ENCODE peak calls at places on chromosomes 12 and 14, in eight cellular contexts. One of them, this sample, is unnamed.

GRCh38 chr12:107847430-107847829 is 72.9 kb downstream of the ASCL4 start:
- DNase-seq in effector memory CD4-positive, alpha-beta T cell: no peak
- DNase-seq in BE2C: no peak
- DNase-seq in mesenchymal stem cell: no peak
- DNase-seq in SJCRH30: no peak
- DNase-seq in Caco-2: no peak
- DNase-seq in GM23248: peak; percentile 15
- DNase-seq in left ventricle myocardium inferior: no peak
- DNase-seq in this sample: no peak

GRCh38 chr14:91722386-91722785 is 9.5 kb downstream of the CATSPERB start:
- DNase-seq in effector memory CD4-positive, alpha-beta T cell: no peak
- DNase-seq in GM23248: peak; percentile 58
- DNase-seq in BE2C: no peak
- DNase-seq in Caco-2: no peak
- DNase-seq in SJCRH30: no peak
- DNase-seq in left ventricle myocardium inferior: no peak
- DNase-seq in mesenchymal stem cell: no peak
- DNase-seq in this sample: no peak

GRCh38 chr12:110508071-110508586 is 6.0 kb downstream of the RAD9B start:
- DNase-seq in mesenchymal stem cell: no peak
- DNase-seq in Caco-2: no peak
- DNase-seq in SJCRH30: no peak
- DNase-seq in BE2C: no peak
- DNase-seq in left ventricle myocardium inferior: no peak
- DNase-seq in effector memory CD4-positive, alpha-beta T cell: no peak
- DNase-seq in GM23248: no peak
- DNase-seq in this sample: no peak

GRCh38 chr14:62209287-62209899 is 447.2 kb downstream of the SNAPC1 start:
- DNase-seq in mesenchymal stem cell: peak; percentile 75
- DNase-seq in GM23248: peak; percentile 75
- DNase-seq in left ventricle myocardium inferior: no peak
- DNase-seq in SJCRH30: no peak
- DNase-seq in Caco-2: no peak
- DNase-seq in BE2C: no peak
- DNase-seq in effector memory CD4-positive, alpha-beta T cell: no peak
- DNase-seq in this sample: no peak

GRCh38 chr12:57521475-57522018 is 1.1 kb upstream of the MBD6 start:
- DNase-seq in Caco-2: peak; percentile 66
- DNase-seq in BE2C: peak; percentile 73
- DNase-seq in GM23248: peak; percentile 56
- DNase-seq in mesenchymal stem cell: peak; percentile 80
- DNase-seq in SJCRH30: peak; percentile 99
- DNase-seq in effector memory CD4-positive, alpha-beta T cell: no peak
- DNase-seq in left ventricle myocardium inferior: peak; percentile 38
- DNase-seq in this sample: peak; percentile 96

GRCh38 chr14:95189400-95190162 is 32.3 kb upstream of the DICER1 start:
- DNase-seq in SJCRH30: peak; percentile 68
- DNase-seq in left ventricle myocardium inferior: no peak
- DNase-seq in Caco-2: no peak
- DNase-seq in GM23248: no peak
- DNase-seq in mesenchymal stem cell: no peak
- DNase-seq in BE2C: no peak
- DNase-seq in effector memory CD4-positive, alpha-beta T cell: no peak
- DNase-seq in this sample: no peak

GRCh38 chr12:124861898-124862676 is 1.6 kb downstream of the SCARB1 start:
- DNase-seq in left ventricle myocardium inferior: no peak
- DNase-seq in effector memory CD4-positive, alpha-beta T cell: no peak
- DNase-seq in GM23248: no peak
- DNase-seq in Caco-2: no peak
- DNase-seq in BE2C: no peak
- DNase-seq in SJCRH30: no peak
- DNase-seq in mesenchymal stem cell: no peak
- DNase-seq in this sample: no peak

GRCh38 chr12:128266559-128267245 is at the start of gene TMEM132C:
- DNase-seq in GM23248: no peak
- DNase-seq in Caco-2: no peak
- DNase-seq in mesenchymal stem cell: no peak
- DNase-seq in left ventricle myocardium inferior: no peak
- DNase-seq in effector memory CD4-positive, alpha-beta T cell: no peak
- DNase-seq in SJCRH30: no peak
- DNase-seq in BE2C: no peak
- DNase-seq in this sample: peak; percentile 72

GRCh38 chr14:92641306-92641705 is 107.1 kb downstream of the LGMN start:
- DNase-seq in mesenchymal stem cell: no peak
- DNase-seq in effector memory CD4-positive, alpha-beta T cell: no peak
- DNase-seq in SJCRH30: no peak
- DNase-seq in BE2C: no peak
- DNase-seq in left ventricle myocardium inferior: no peak
- DNase-seq in GM23248: no peak
- DNase-seq in Caco-2: no peak
- DNase-seq in this sample: no peak

GRCh38 chr12:87687362-87687761 is 341.8 kb downstream of the C12orf50 start:
- DNase-seq in Caco-2: no peak
- DNase-seq in effector memory CD4-positive, alpha-beta T cell: no peak
- DNase-seq in left ventricle myocardium inferior: no peak
- DNase-seq in BE2C: no peak
- DNase-seq in GM23248: peak; percentile 27
- DNase-seq in SJCRH30: no peak
- DNase-seq in mesenchymal stem cell: peak; percentile 31
- DNase-seq in this sample: no peak

GRCh38 chr12:126069549-126070165 is 1004.4 kb downstream of the AACS start:
- DNase-seq in GM23248: peak; percentile 32
- DNase-seq in left ventricle myocardium inferior: no peak
- DNase-seq in mesenchymal stem cell: peak; percentile 26
- DNase-seq in effector memory CD4-positive, alpha-beta T cell: peak; percentile 5
- DNase-seq in SJCRH30: peak; percentile 75
- DNase-seq in BE2C: peak; percentile 61
- DNase-seq in Caco-2: peak; percentile 60
- DNase-seq in this sample: no peak

GRCh38 chr14:80465541-80466220 is 254.4 kb upstream of the DIO2 start:
- DNase-seq in Caco-2: no peak
- DNase-seq in left ventricle myocardium inferior: no peak
- DNase-seq in effector memory CD4-positive, alpha-beta T cell: no peak
- DNase-seq in GM23248: no peak
- DNase-seq in BE2C: no peak
- DNase-seq in SJCRH30: peak; percentile 96
- DNase-seq in mesenchymal stem cell: no peak
- DNase-seq in this sample: no peak

GRCh38 chr12:8648598-8649205 is 13.9 kb downstream of the MFAP5 start:
- DNase-seq in mesenchymal stem cell: no peak
- DNase-seq in SJCRH30: no peak
- DNase-seq in effector memory CD4-positive, alpha-beta T cell: no peak
- DNase-seq in Caco-2: no peak
- DNase-seq in BE2C: no peak
- DNase-seq in GM23248: no peak
- DNase-seq in left ventricle myocardium inferior: no peak
- DNase-seq in this sample: no peak

GRCh38 chr14:23571701-23572523 is 4.3 kb upstream of the AP1G2 start:
- DNase-seq in effector memory CD4-positive, alpha-beta T cell: no peak
- DNase-seq in SJCRH30: no peak
- DNase-seq in mesenchymal stem cell: no peak
- DNase-seq in Caco-2: no peak
- DNase-seq in GM23248: no peak
- DNase-seq in BE2C: no peak
- DNase-seq in left ventricle myocardium inferior: no peak
- DNase-seq in this sample: no peak

GRCh38 chr12:132507656-132508055 is 17.7 kb downstream of the FBRSL1 start:
- DNase-seq in Caco-2: no peak
- DNase-seq in left ventricle myocardium inferior: no peak
- DNase-seq in effector memory CD4-positive, alpha-beta T cell: no peak
- DNase-seq in mesenchymal stem cell: no peak
- DNase-seq in SJCRH30: no peak
- DNase-seq in GM23248: no peak
- DNase-seq in BE2C: no peak
- DNase-seq in this sample: no peak

GRCh38 chr14:65414961-65415589 is 2.5 kb downstream of the FUT8 start:
- DNase-seq in SJCRH30: peak; percentile 32
- DNase-seq in effector memory CD4-positive, alpha-beta T cell: no peak
- DNase-seq in Caco-2: no peak
- DNase-seq in mesenchymal stem cell: peak; percentile 40
- DNase-seq in BE2C: peak; percentile 25
- DNase-seq in left ventricle myocardium inferior: no peak
- DNase-seq in GM23248: peak; percentile 80
- DNase-seq in this sample: no peak

DNA sequence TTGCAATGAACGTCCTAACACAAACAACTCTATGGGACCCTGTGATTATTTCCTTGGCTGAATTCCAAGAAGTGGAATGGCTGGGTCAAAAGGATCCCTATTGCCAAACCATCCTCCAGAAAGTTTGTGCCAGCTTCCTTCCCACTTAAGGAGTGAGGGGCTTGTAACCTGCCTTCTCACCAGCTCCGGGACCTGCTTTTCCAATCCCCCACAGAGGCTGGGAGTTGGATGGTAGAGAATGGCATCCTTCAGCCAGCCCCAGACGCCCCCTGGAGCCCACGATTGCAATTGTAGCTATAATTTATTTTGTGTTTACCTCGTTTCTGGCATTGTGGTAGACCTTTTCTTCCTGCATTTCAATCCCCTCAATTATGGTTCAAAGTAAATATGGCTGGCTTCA is 9.7 kb upstream of the ZDHHC22 start:
- DNase-seq in SJCRH30: peak; percentile 55
- DNase-seq in BE2C: peak; percentile 67
- DNase-seq in Caco-2: no peak
- DNase-seq in GM23248: peak; percentile 39
- DNase-seq in mesenchymal stem cell: peak; percentile 14
- DNase-seq in left ventricle myocardium inferior: no peak
- DNase-seq in effector memory CD4-positive, alpha-beta T cell: no peak
- DNase-seq in this sample: no peak
- H3K27me3 ChIP-seq in SJCRH30: no peaks in the 10 kb centered on the region
- H3K27me3 ChIP-seq in BE2C: no peaks in the 10 kb centered on the region
- H3K27me3 ChIP-seq in Caco-2: no peaks in the 10 kb centered on the region
- H3K27me3 ChIP-seq in GM23248: peaks cover 27% of the 10 kb centered on the region
- H3K27me3 ChIP-seq in mesenchymal stem cell: peaks cover 38% of the 10 kb centered on the region
- H3K27me3 ChIP-seq in left ventricle myocardium inferior: peaks cover 57% of the 10 kb centered on the region
- H3K27me3 ChIP-seq in effector memory CD4-positive, alpha-beta T cell: peaks cover 10% of the 10 kb centered on the region
- H3K27me3 ChIP-seq in this sample: no peaks in the 10 kb centered on the region

GRCh38 chr14:31421200-31421599 is 850 bp upstream of the HEATR5A start:
- DNase-seq in effector memory CD4-positive, alpha-beta T cell: no peak
- DNase-seq in BE2C: no peak
- DNase-seq in SJCRH30: no peak
- DNase-seq in GM23248: no peak
- DNase-seq in mesenchymal stem cell: no peak
- DNase-seq in left ventricle myocardium inferior: no peak
- DNase-seq in Caco-2: no peak
- DNase-seq in this sample: no peak

GRCh38 chr14:31418440-31418839 is 1.9 kb downstream of the HEATR5A start:
- DNase-seq in effector memory CD4-positive, alpha-beta T cell: no peak
- DNase-seq in GM23248: peak; percentile 7
- DNase-seq in mesenchymal stem cell: no peak
- DNase-seq in Caco-2: no peak
- DNase-seq in left ventricle myocardium inferior: no peak
- DNase-seq in BE2C: no peak
- DNase-seq in SJCRH30: no peak
- DNase-seq in this sample: no peak

GRCh38 chr14:31420013-31420318 is 384 bp downstream of the HEATR5A start:
- DNase-seq in GM23248: no peak
- DNase-seq in BE2C: peak; percentile 30
- DNase-seq in effector memory CD4-positive, alpha-beta T cell: peak; percentile 11
- DNase-seq in left ventricle myocardium inferior: peak; percentile 63
- DNase-seq in SJCRH30: no peak
- DNase-seq in Caco-2: peak; percentile 91
- DNase-seq in mesenchymal stem cell: no peak
- DNase-seq in this sample: no peak

GRCh38 chr14:31420319-31421081 is at the start of gene HEATR5A:
- DNase-seq in SJCRH30: peak; percentile 96
- DNase-seq in GM23248: peak; percentile 99
- DNase-seq in BE2C: peak; percentile 98
- DNase-seq in left ventricle myocardium inferior: peak; percentile 97
- DNase-seq in mesenchymal stem cell: peak; percentile 96
- DNase-seq in Caco-2: peak; percentile 95
- DNase-seq in effector memory CD4-positive, alpha-beta T cell: peak; percentile 83
- DNase-seq in this sample: no peak

GRCh38 chr14:31419179-31420012 is 954 bp downstream of the HEATR5A start:
- DNase-seq in left ventricle myocardium inferior: no peak
- DNase-seq in Caco-2: no peak
- DNase-seq in BE2C: no peak
- DNase-seq in SJCRH30: peak; percentile 65
- DNase-seq in GM23248: peak; percentile 79
- DNase-seq in effector memory CD4-positive, alpha-beta T cell: no peak
- DNase-seq in mesenchymal stem cell: peak; percentile 68
- DNase-seq in this sample: no peak
- H3K27me3 ChIP-seq in left ventricle myocardium inferior: no peaks in the 10 kb centered on the region
- H3K27me3 ChIP-seq in Caco-2: no peaks in the 10 kb centered on the region
- H3K27me3 ChIP-seq in BE2C: no peaks in the 10 kb centered on the region
- H3K27me3 ChIP-seq in SJCRH30: no peaks in the 10 kb centered on the region
- H3K27me3 ChIP-seq in GM23248: no peaks in the 10 kb centered on the region
- H3K27me3 ChIP-seq in effector memory CD4-positive, alpha-beta T cell: no peaks in the 10 kb centered on the region
- H3K27me3 ChIP-seq in mesenchymal stem cell: no peaks in the 10 kb centered on the region
- H3K27me3 ChIP-seq in this sample: no peaks in the 10 kb centered on the region

GRCh38 chr12:44869503-44869902 is 6.6 kb downstream of the NELL2 start:
- DNase-seq in BE2C: no peak
- DNase-seq in GM23248: no peak
- DNase-seq in SJCRH30: no peak
- DNase-seq in mesenchymal stem cell: no peak
- DNase-seq in effector memory CD4-positive, alpha-beta T cell: no peak
- DNase-seq in left ventricle myocardium inferior: no peak
- DNase-seq in Caco-2: no peak
- DNase-seq in this sample: no peak

GRCh38 chr12:44858456-44858855 is 17.7 kb downstream of the NELL2 start:
- DNase-seq in left ventricle myocardium inferior: no peak
- DNase-seq in BE2C: no peak
- DNase-seq in effector memory CD4-positive, alpha-beta T cell: no peak
- DNase-seq in SJCRH30: no peak
- DNase-seq in Caco-2: no peak
- DNase-seq in mesenchymal stem cell: no peak
- DNase-seq in GM23248: no peak
- DNase-seq in this sample: no peak

GRCh38 chr12:44859998-44860689 is 16.0 kb downstream of the NELL2 start:
- DNase-seq in Caco-2: no peak
- DNase-seq in GM23248: no peak
- DNase-seq in effector memory CD4-positive, alpha-beta T cell: no peak
- DNase-seq in SJCRH30: no peak
- DNase-seq in left ventricle myocardium inferior: no peak
- DNase-seq in BE2C: no peak
- DNase-seq in mesenchymal stem cell: no peak
- DNase-seq in this sample: no peak

GRCh38 chr12:44863867-44864266 is 12.2 kb downstream of the NELL2 start:
- DNase-seq in mesenchymal stem cell: no peak
- DNase-seq in BE2C: no peak
- DNase-seq in GM23248: no peak
- DNase-seq in SJCRH30: no peak
- DNase-seq in left ventricle myocardium inferior: no peak
- DNase-seq in Caco-2: no peak
- DNase-seq in effector memory CD4-positive, alpha-beta T cell: no peak
- DNase-seq in this sample: no peak
- H3K27me3 ChIP-seq in mesenchymal stem cell: no peaks in the 10 kb centered on the region
- H3K27me3 ChIP-seq in BE2C: no peaks in the 10 kb centered on the region
- H3K27me3 ChIP-seq in GM23248: no peaks in the 10 kb centered on the region
- H3K27me3 ChIP-seq in SJCRH30: no peaks in the 10 kb centered on the region
- H3K27me3 ChIP-seq in left ventricle myocardium inferior: no peaks in the 10 kb centered on the region
- H3K27me3 ChIP-seq in Caco-2: no peaks in the 10 kb centered on the region
- H3K27me3 ChIP-seq in effector memory CD4-positive, alpha-beta T cell: no peaks in the 10 kb centered on the region
- H3K27me3 ChIP-seq in this sample: no peaks in the 10 kb centered on the region

GRCh38 chr12:53950441-53950781 is 4.3 kb upstream of the HOXC12 start:
- DNase-seq in left ventricle myocardium inferior: no peak
- DNase-seq in BE2C: no peak
- DNase-seq in effector memory CD4-positive, alpha-beta T cell: no peak
- DNase-seq in SJCRH30: no peak
- DNase-seq in GM23248: no peak
- DNase-seq in Caco-2: no peak
- DNase-seq in mesenchymal stem cell: no peak
- DNase-seq in this sample: no peak
- H3K27me3 ChIP-seq in left ventricle myocardium inferior: peaks cover 100% of the 10 kb centered on the region
- H3K27me3 ChIP-seq in BE2C: peaks cover 100% of the 10 kb centered on the region
- H3K27me3 ChIP-seq in effector memory CD4-positive, alpha-beta T cell: peaks cover 95% of the 10 kb centered on the region
- H3K27me3 ChIP-seq in SJCRH30: peaks cover 12% of the 10 kb centered on the region
- H3K27me3 ChIP-seq in GM23248: peaks cover 97% of the 10 kb centered on the region
- H3K27me3 ChIP-seq in Caco-2: no peaks in the 10 kb centered on the region
- H3K27me3 ChIP-seq in mesenchymal stem cell: peaks cover 97% of the 10 kb centered on the region
- H3K27me3 ChIP-seq in this sample: peaks cover 31% of the 10 kb centered on the region

This sample was measured in vagina.